ENCODE peak calls at places on chromosomes 6 and 20, in five cellular contexts. One of them, this sample, is unnamed.

GRCh38 chr20:35192071-35192872 is 20.4 kb downstream of the PROCR start:
- DNase-seq in myocyte: no peak
- DNase-seq in neural crest cell: no peak
- DNase-seq in activated T-cell treated with anti-CD3 and anti-CD28 coated beads for 48 hours: no peak
- DNase-seq in T1000: no peak
- DNase-seq in this sample: no peak

GRCh38 chr20:21518292-21518991 is 4.6 kb upstream of the NKX2-2 start:
- DNase-seq in myocyte: no peak
- DNase-seq in neural crest cell: no peak
- DNase-seq in activated T-cell treated with anti-CD3 and anti-CD28 coated beads for 48 hours: no peak
- DNase-seq in T1000: no peak
- DNase-seq in this sample: peak

GRCh38 chr20:5030348-5031205 is 29.3 kb upstream of the SLC23A2 start:
- DNase-seq in myocyte: peak
- DNase-seq in neural crest cell: no peak
- DNase-seq in activated T-cell treated with anti-CD3 and anti-CD28 coated beads for 48 hours: no peak
- DNase-seq in T1000: no peak
- DNase-seq in this sample: no peak

GRCh38 chr20:18443841-18444240 is 23.0 kb downstream of the DZANK1 start:
- DNase-seq in myocyte: peak
- DNase-seq in neural crest cell: no peak
- DNase-seq in activated T-cell treated with anti-CD3 and anti-CD28 coated beads for 48 hours: no peak
- DNase-seq in T1000: no peak
- DNase-seq in this sample: no peak

GRCh38 chr6:111810321-111811235 is 62.7 kb downstream of the FYN start:
- DNase-seq in myocyte: no peak
- DNase-seq in neural crest cell: no peak
- DNase-seq in activated T-cell treated with anti-CD3 and anti-CD28 coated beads for 48 hours: no peak
- DNase-seq in T1000: no peak
- DNase-seq in this sample: no peak

GRCh38 chr6:145206247-145206907 is 528.9 kb downstream of the EPM2A start:
- DNase-seq in myocyte: peak
- DNase-seq in neural crest cell: no peak
- DNase-seq in activated T-cell treated with anti-CD3 and anti-CD28 coated beads for 48 hours: no peak
- DNase-seq in T1000: peak
- DNase-seq in this sample: no peak

GRCh38 chr6:138229663-138230194 is 11.4 kb upstream of the PBOV1 start:
- DNase-seq in myocyte: no peak
- DNase-seq in neural crest cell: no peak
- DNase-seq in activated T-cell treated with anti-CD3 and anti-CD28 coated beads for 48 hours: no peak
- DNase-seq in T1000: no peak
- DNase-seq in this sample: no peak

GRCh38 chr6:79656134-79656533 is 25.0 kb downstream of the SH3BGRL2 start:
- DNase-seq in myocyte: no peak
- DNase-seq in neural crest cell: no peak
- DNase-seq in activated T-cell treated with anti-CD3 and anti-CD28 coated beads for 48 hours: no peak
- DNase-seq in T1000: no peak
- DNase-seq in this sample: no peak

GRCh38 chr6:13217206-13217905 is 111.0 kb downstream of the TBC1D7 start:
- DNase-seq in myocyte: peak
- DNase-seq in neural crest cell: no peak
- DNase-seq in activated T-cell treated with anti-CD3 and anti-CD28 coated beads for 48 hours: no peak
- DNase-seq in T1000: no peak
- DNase-seq in this sample: no peak

This sample was measured in NCI-H2029.